ENCODE peak calls at places on chromosomes 13 and 19, in eight cellular contexts. P is prostate gland, E is HFF-Myc, J is skeletal muscle cell, L is hepatocyte, G is astrocyte of the spinal cord, H is tibial artery, B is keratinocyte. R is an unnamed sample.

GRCh38 chr19:34994643-34995471 is 5.3 kb upstream of the GRAMD1A start:
- DNase-seq in H (peak), J (no peak), L (peak), E (no peak), G (no peak), B (no peak), P (peak), R (no peak)

GRCh38 chr19:567296-567900 is 5.0 kb upstream of the BSG start:
- DNase-seq in P (no peak), L (no peak), J (no peak), B (no peak), E (no peak), G (no peak), H (no peak), R (no peak)

GRCh38 chr19:7366701-7367420 is 18.1 kb downstream of the ARHGEF18 start:
- DNase-seq in P (no peak), L (no peak), J (no peak), G (peak), H (no peak), B (no peak), E (peak), R (peak)

GRCh38 chr19:8550070-8550469 is 27.2 kb downstream of the MYO1F start:
- DNase-seq in G (no peak), P (no peak), L (no peak), B (no peak), E (no peak), J (no peak), H (no peak), R (no peak)

GRCh38 chr19:5929179-5929578 is 15.1 kb downstream of the CAPS start:
- DNase-seq in B (no peak), E (no peak), P (no peak), G (no peak), L (no peak), J (no peak), H (no peak), R (no peak)

GRCh38 chr19:51468545-51468920 is 9.8 kb upstream of the CEACAM18 start:
- DNase-seq in E (no peak), B (no peak), G (no peak), L (no peak), P (no peak), H (no peak), J (no peak), R (no peak)

GRCh38 chr13:43368003-43368402 is 344.6 kb downstream of the DNAJC15 start:
- DNase-seq in P (peak), L (peak), H (no peak), G (peak), B (no peak), E (no peak), J (no peak), R (peak)

GRCh38 chr13:113813749-113814434 is 50.0 kb downstream of the GAS6 start:
- DNase-seq in E (no peak), H (no peak), L (no peak), P (no peak), B (no peak), J (no peak), G (no peak), R (no peak)

GRCh38 chr13:44894001-44894770 is 95.1 kb downstream of the NUFIP1 start:
- DNase-seq in H (no peak), E (no peak), L (peak), J (no peak), P (no peak), G (no peak), B (no peak), R (no peak)

GRCh38 chr13:40315416-40316064 is 350.9 kb downstream of the FOXO1 start:
- DNase-seq in G (no peak), B (no peak), P (no peak), L (peak), J (no peak), H (no peak), E (no peak), R (no peak)

GRCh38 chr19:49017666-49018351 is 918 bp upstream of the LHB start:
- DNase-seq in L (peak), E (peak), G (peak), J (no peak), P (no peak), H (peak), B (no peak), R (peak)

GRCh38 chr19:6958786-6959185 is 62.4 kb downstream of the MBD3L2B start:
- DNase-seq in L (no peak), H (no peak), B (no peak), E (no peak), P (no peak), J (no peak), G (no peak), R (no peak)

GRCh38 chr13:25966086-25966485 is 85.7 kb downstream of the SHISA2 start:
- DNase-seq in E (no peak), B (no peak), L (peak), H (no peak), P (no peak), J (no peak), G (no peak), R (no peak)

GRCh38 chr13:80979035-80979641 is 638.2 kb upstream of the SPRY2 start:
- DNase-seq in G (peak), E (peak), P (no peak), B (peak), L (peak), J (peak), H (peak), R (peak)

GRCh38 chr19:33302974-33303790 is 848 bp upstream of the CEBPA start:
- DNase-seq in H (peak), J (no peak), L (peak), E (no peak), P (peak), B (no peak), G (peak), R (peak)

GRCh38 chr19:7607212-7607873 is 11.7 kb downstream of the CAMSAP3 start:
- DNase-seq in L (no peak), G (no peak), B (no peak), J (no peak), E (no peak), H (no peak), P (no peak), R (no peak)

GRCh38 chr13:107838592-107839161 is 376.7 kb downstream of the LIG4 start:
- DNase-seq in P (no peak), J (no peak), B (no peak), E (no peak), L (no peak), H (no peak), G (no peak), R (no peak)

GRCh38 chr19:3547301-3547731 is 8.3 kb downstream of the TEKTIP1 start:
- DNase-seq in P (no peak), L (no peak), E (no peak), G (no peak), B (no peak), J (no peak), H (no peak), R (peak)

GRCh38 chr13:102597029-102598015 is 536 bp downstream of the TPP2 start:
- DNase-seq in P (no peak), H (peak), L (peak), G (peak), J (no peak), B (no peak), E (no peak), R (peak)

GRCh38 chr19:17248011-17248776 is 2.5 kb upstream of the NR2F6 start:
- DNase-seq in G (no peak), E (no peak), L (no peak), P (no peak), B (peak), H (no peak), J (no peak), R (no peak)

GRCh38 chr19:991174-991931 is 7.2 kb downstream of the WDR18 start:
- DNase-seq in B (no peak), H (no peak), J (peak), L (no peak), G (peak), P (no peak), E (no peak), R (peak)

GRCh38 chr19:41893899-41894298 is 10.9 kb downstream of the ARHGEF1 start:
- DNase-seq in J (no peak), B (no peak), H (no peak), L (no peak), E (no peak), G (no peak), P (no peak), R (no peak)

GRCh38 chr19:4009990-4010807 is 2.7 kb downstream of the PIAS4 start:
- DNase-seq in H (no peak), E (no peak), P (no peak), G (no peak), J (no peak), L (peak), B (no peak), R (peak)

GRCh38 chr13:99256709-99257108 is 1.5 kb downstream of the GPR18 start:
- DNase-seq in P (no peak), G (peak), J (no peak), B (no peak), E (no peak), H (no peak), L (no peak), R (peak)

GRCh38 chr13:30196025-30196424 is 111.3 kb downstream of the KATNAL1 start:
- DNase-seq in G (peak), E (no peak), J (no peak), L (no peak), P (no peak), H (no peak), B (no peak), R (no peak)

GRCh38 chr13:74132768-74133656 is 1.2 kb downstream of the KLF12 start:
- DNase-seq in H (peak), J (no peak), G (peak), P (no peak), B (no peak), E (no peak), L (peak), R (peak)

GRCh38 chr13:20231839-20232555 is at the start of gene GJB6:
- DNase-seq in L (peak), G (no peak), P (no peak), H (no peak), J (no peak), E (no peak), B (no peak), R (no peak)

GRCh38 chr19:33767898-33768413 is 28.7 kb upstream of the KCTD15 start:
- DNase-seq in H (no peak), P (no peak), B (no peak), E (no peak), J (no peak), L (peak), G (peak), R (no peak)

GRCh38 chr13:99265823-99266426 is 7.7 kb upstream of the GPR18 start:
- DNase-seq in J (no peak), H (no peak), E (no peak), P (no peak), B (peak), L (peak), G (peak), R (peak)

GRCh38 chr19:17041994-17042393 is 15.4 kb upstream of the CPAMD8 start:
- DNase-seq in P (no peak), B (no peak), J (no peak), H (no peak), G (peak), L (no peak), E (peak), R (peak)

GRCh38 chr19:33799507-33799906 is 2.8 kb downstream of the KCTD15 start:
- DNase-seq in J (no peak), P (no peak), B (no peak), H (no peak), L (no peak), E (no peak), G (no peak), R (no peak)

GRCh38 chr13:91185294-91185863 is 162.1 kb upstream of the MIR17HG start:
- DNase-seq in L (no peak), B (no peak), E (no peak), G (peak), H (no peak), J (no peak), P (no peak), R (no peak)

GRCh38 chr13:30708541-30708940 is 26.8 kb upstream of the ALOX5AP start:
- DNase-seq in P (no peak), E (no peak), L (no peak), B (no peak), H (no peak), J (no peak), G (peak), R (peak)

GRCh38 chr19:18594824-18595373 is 6.3 kb downstream of the REX1BD start:
- DNase-seq in G (no peak), B (no peak), H (no peak), P (no peak), L (no peak), J (no peak), E (no peak), R (no peak)
- H3K4me3 ChIP-seq in G (peak), B (peak), H (peak), P (peak), L (peak), J (peak), E (no peak), R (peak)

GRCh38 chr13:79796116-79796515 is 315.2 kb downstream of the NDFIP2 start:
- DNase-seq in H (no peak), P (no peak), L (no peak), G (no peak), E (no peak), B (no peak), J (peak), R (no peak)
- H3K4me3 ChIP-seq in H (no peak), P (no peak), L (no peak), G (no peak), E (no peak), B (no peak), J (no peak), R (no peak)

GRCh38 chr13:112477070-112477619 is 101.0 kb downstream of the SPACA7 start:
- DNase-seq in H (no peak), J (no peak), E (no peak), P (no peak), B (no peak), L (no peak), G (no peak), R (no peak)

GRCh38 chr13:112481458-112481857 is 105.3 kb downstream of the SPACA7 start:
- DNase-seq in H (no peak), L (no peak), G (peak), J (no peak), E (no peak), B (no peak), P (no peak), R (peak)

GRCh38 chr13:112473818-112474217 is 97.7 kb downstream of the SPACA7 start:
- DNase-seq in H (no peak), P (no peak), B (no peak), G (no peak), L (no peak), E (no peak), J (no peak), R (no peak)

GRCh38 chr13:112474869-112475268 is 98.7 kb downstream of the SPACA7 start:
- DNase-seq in B (no peak), J (no peak), L (no peak), H (no peak), P (no peak), E (no peak), G (no peak), R (no peak)

DNA sequence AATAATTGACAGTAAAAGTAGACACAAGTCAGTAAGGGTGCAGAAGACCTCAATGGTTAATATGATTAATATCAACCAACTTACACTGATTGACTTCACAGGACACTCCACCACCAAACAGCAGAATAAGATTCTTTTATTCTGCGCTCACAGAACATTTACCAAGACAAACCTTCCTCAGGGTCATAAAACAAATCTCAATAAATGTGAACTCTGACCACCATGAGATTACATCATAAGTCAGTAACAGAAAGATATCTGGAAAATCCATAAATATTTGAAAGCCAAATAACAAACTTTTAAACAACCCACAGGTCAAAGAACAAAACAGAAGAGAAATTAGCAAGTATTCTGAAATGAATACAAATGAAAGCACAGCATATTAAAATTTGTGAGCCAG is 99.7 kb downstream of the SPACA7 start:
- DNase-seq in L (no peak), E (no peak), G (no peak), P (no peak), H (no peak), B (no peak), J (no peak), R (no peak)
- H3K4me3 ChIP-seq in L (no peak), E (no peak), G (no peak), P (no peak), H (no peak), B (no peak), J (no peak), R (no peak)

GRCh38 chr19:50330365-50331078 is 1.3 kb upstream of the KCNC3 start:
- DNase-seq in P (peak), H (peak), G (no peak), B (no peak), L (peak), J (no peak), E (no peak), R (peak)

GRCh38 chr19:50333235-50333736 is 4.1 kb upstream of the KCNC3 start:
- DNase-seq in L (peak), B (no peak), P (peak), G (peak), E (no peak), H (peak), J (peak), R (peak)

GRCh38 chr19:50332264-50333038 is 3.3 kb upstream of the KCNC3 start:
- DNase-seq in P (no peak), G (no peak), L (peak), E (no peak), B (no peak), H (no peak), J (no peak), R (no peak)

GRCh38 chr19:50332014-50332263 is 2.8 kb upstream of the KCNC3 start:
- DNase-seq in L (no peak), E (no peak), H (no peak), J (no peak), G (no peak), B (no peak), P (no peak), R (no peak)

DNA sequence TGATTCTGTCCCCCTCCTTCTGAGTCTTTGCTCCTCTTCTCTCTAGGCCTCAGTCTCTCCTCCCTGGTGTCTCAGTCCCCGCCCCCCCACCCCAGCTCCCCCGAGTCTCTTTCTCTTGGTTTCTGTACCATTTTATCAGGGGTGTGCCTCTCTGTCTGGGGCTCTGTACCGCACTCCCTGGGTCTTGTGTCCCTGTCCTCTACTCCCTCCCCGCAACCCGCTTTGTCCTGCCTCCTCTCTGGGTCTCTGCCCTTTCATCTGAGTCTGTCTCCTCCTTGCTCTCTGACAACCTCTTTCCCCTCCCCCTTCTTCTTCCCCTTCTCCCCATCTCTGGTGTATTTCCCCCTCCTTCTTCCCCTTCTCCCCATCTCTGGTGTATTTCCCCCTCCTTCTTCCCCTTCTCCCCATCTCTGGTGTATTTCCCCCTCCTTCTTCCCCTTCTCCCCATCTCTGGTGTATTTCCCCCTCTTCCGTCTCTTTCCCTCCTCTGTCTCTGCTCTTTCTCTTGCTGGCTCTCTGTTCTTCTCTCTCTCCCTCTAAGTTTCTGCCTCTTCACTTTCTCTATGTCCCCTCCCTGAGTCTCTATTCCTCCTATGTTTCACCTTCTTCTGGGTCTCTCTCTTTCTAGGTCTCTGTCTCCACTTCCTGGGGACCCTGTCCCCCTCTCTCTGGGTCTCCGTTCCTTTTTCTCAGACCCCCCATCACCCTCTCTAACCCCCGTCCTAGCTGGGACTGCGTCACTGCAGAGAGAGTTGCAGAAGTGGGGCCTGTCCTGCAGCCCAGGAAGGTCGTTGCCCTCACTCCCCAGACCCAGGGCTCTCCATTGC is 2.2 kb upstream of the KCNC3 start:
- DNase-seq in H (no peak), P (no peak), E (no peak), J (no peak), G (no peak), L (no peak), B (no peak), R (no peak)
- H3K4me3 ChIP-seq in H (peak), P (peak), E (no peak), J (no peak), G (no peak), L (peak), B (no peak), R (no peak)